ENCODE peak calls at places on chromosomes 2 and 18, in four cellular contexts. F is HepG2, L is SK-N-SH, J is HCT116. E is an unnamed sample.

GRCh38 chr18:44545359-44545985 is 135.2 kb upstream of the SETBP1 start:
- DNase-seq in F (no peak), L (no peak), J (no peak), E (no peak)

GRCh38 chr18:75053028-75053624 is 155.8 kb downstream of the PTGR3 start:
- DNase-seq in F (no peak), L (no peak), J (no peak), E (no peak)

GRCh38 chr18:59272221-59272888 is 899 bp downstream of the RAX start:
- DNase-seq in F (no peak), L (peak; percentile 32), J (no peak), E (no peak)

GRCh38 chr2:219184116-219184515 is 6.0 kb downstream of the RETREG2 start:
- DNase-seq in F (no peak), L (no peak), J (no peak), E (no peak)

GRCh38 chr2:187689372-187689771 is 135.1 kb upstream of the TFPI start:
- DNase-seq in F (no peak), L (no peak), J (no peak), E (no peak)

GRCh38 chr2:64085936-64086335 is 58.3 kb downstream of the PELI1 start:
- DNase-seq in F (no peak), L (no peak), J (no peak), E (no peak)

GRCh38 chr2:6977095-6977777 is 60.0 kb downstream of the RNF144A start:
- DNase-seq in F (no peak), L (no peak), J (no peak), E (no peak)

GRCh38 chr2:237677951-237678481 is 50.6 kb downstream of the LRRFIP1 start:
- DNase-seq in F (peak; percentile 81), L (no peak), J (no peak), E (no peak)

GRCh38 chr2:219661197-219661954 is 33.9 kb downstream of the SLC4A3 start:
- DNase-seq in F (peak; percentile 24), L (no peak), J (peak; percentile 35), E (peak; percentile 77)

GRCh38 chr2:241356871-241357260 is 781 bp downstream of the FARP2 start:
- DNase-seq in F (no peak), L (no peak), J (no peak), E (no peak)

GRCh38 chr18:74714796-74715195 is 117.1 kb downstream of the ZNF407 start:
- DNase-seq in F (no peak), L (no peak), J (no peak), E (no peak)

GRCh38 chr2:241891988-241892298 is 22.4 kb downstream of the RTP5 start:
- DNase-seq in F (no peak), L (no peak), J (no peak), E (no peak)

GRCh38 chr18:8948471-8949149 is 153.9 kb upstream of the NDUFV2 start:
- DNase-seq in F (no peak), L (no peak), J (no peak), E (no peak)

GRCh38 chr2:109242654-109243331 is 113.8 kb downstream of the SH3RF3 start:
- DNase-seq in F (no peak), L (no peak), J (no peak), E (no peak)

GRCh38 chr2:62577994-62578836 is 72.2 kb upstream of the TMEM17 start:
- DNase-seq in F (peak; percentile 96), L (no peak), J (peak; percentile 99), E (no peak)

GRCh38 chr18:79458131-79458838 is 62.6 kb downstream of the NFATC1 start:
- DNase-seq in F (peak; percentile 43), L (no peak), J (peak; percentile 48), E (no peak)

GRCh38 chr2:152012697-152013096 is 86.1 kb downstream of the CACNB4 start:
- DNase-seq in F (no peak), L (no peak), J (no peak), E (no peak)

GRCh38 chr18:61892683-61893303 is at the start of gene RNF152:
- DNase-seq in F (no peak), L (peak; percentile 75), J (no peak), E (no peak)

GRCh38 chr18:3947383-3947782 is 497.4 kb downstream of the TGIF1 start:
- DNase-seq in F (no peak), L (no peak), J (no peak), E (no peak)

GRCh38 chr2:216017365-216017764 is 4.0 kb upstream of the MREG start:
- DNase-seq in F (no peak), L (peak; percentile 63), J (no peak), E (no peak)

GRCh38 chr2:14448340-14448739 is 184.2 kb upstream of the LRATD1 start:
- DNase-seq in F (no peak), L (no peak), J (no peak), E (no peak)

GRCh38 chr2:14451312-14451711 is 181.2 kb upstream of the LRATD1 start:
- DNase-seq in F (no peak), L (no peak), J (no peak), E (no peak)

GRCh38 chr2:14459927-14460326 is 172.6 kb upstream of the LRATD1 start:
- DNase-seq in F (no peak), L (no peak), J (no peak), E (no peak)

GRCh38 chr2:14454102-14454676 is 178.3 kb upstream of the LRATD1 start:
- DNase-seq in F (no peak), L (no peak), J (no peak), E (no peak)
- TF ChIP-seq ELF1 in F (no peak), L (no peak), J (no peak), E (no peak)

GRCh38 chr2:162967137-162967536 is 128.6 kb upstream of the KCNH7 start:
- DNase-seq in F (no peak), L (peak; percentile 22), J (no peak), E (no peak)
- TF ChIP-seq ELF1 in F (no peak), L (no peak), J (no peak), E (no peak)

GRCh38 chr2:223051580-223052375 is at the start of gene KCNE4:
- DNase-seq in F (no peak), L (no peak), J (no peak), E (no peak)

GRCh38 chr2:223055140-223055539 is 3.1 kb downstream of the KCNE4 start:
- DNase-seq in F (no peak), L (no peak), J (no peak), E (no peak)

GRCh38 chr2:223052710-223053261 is 796 bp downstream of the KCNE4 start:
- DNase-seq in F (no peak), L (no peak), J (no peak), E (no peak)

GRCh38 chr2:223054193-223054781 is 2.3 kb downstream of the KCNE4 start:
- DNase-seq in F (no peak), L (no peak), J (no peak), E (no peak)

DNA sequence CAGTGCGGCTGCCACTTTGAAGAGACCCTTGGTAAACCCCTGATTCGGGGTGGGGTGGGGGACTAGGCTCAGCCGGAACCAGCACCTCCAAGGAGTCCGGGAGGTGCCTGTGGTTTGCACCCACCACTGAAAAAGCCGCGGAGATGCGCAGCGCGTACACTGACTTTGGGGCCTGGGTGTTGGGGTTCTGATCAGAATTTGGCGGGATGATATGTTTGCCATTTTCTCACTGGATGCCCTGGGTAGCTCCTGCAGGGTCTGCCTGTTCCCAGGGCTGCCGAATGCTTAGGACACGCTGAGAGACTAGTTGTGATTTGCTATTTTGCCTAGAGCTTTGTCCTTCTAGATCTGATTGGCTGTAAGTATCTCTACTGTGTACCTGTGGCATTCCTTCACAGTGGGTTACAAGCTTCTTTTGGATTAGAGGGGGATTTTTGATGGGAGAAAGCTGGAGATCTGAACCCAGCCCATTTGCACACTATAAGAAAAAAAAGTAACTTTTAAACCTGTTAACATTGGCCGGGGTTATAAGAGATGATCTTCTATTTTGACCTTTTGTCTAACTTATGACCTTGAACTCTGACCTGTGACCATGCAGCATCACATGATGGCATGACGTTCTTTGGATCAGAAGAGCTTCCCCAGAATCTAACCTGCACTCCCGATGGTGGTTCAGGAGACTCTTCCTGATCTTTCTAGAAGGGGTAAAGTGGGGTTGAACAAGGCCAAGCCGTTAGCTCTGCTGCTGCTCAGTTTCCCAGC is 1.6 kb downstream of the KCNE4 start:
- DNase-seq in F (no peak), L (no peak), J (no peak), E (no peak)
- TF ChIP-seq ELF1 in F (no peak), L (no peak), J (no peak), E (no peak)

DNA sequence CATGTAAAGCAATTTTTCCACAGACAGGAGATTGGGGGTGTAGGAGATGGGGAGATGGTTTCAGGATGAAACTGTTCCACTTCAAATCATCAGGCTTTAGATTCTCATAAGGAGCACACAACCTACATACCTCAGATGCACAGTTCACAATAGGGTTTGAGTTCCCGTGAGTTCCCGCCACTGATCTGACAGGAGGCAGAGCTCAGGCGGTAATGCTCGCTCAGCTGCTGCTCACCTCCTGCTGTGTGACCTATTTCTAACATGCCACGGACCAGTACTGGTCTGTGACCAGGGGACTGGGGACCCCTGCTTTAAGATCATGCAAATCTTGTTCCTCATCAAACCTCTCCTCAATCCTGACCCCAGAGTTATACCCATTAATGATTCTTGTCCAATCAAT is 70.1 kb downstream of the RPE start:
- DNase-seq in F (no peak), L (no peak), J (no peak), E (no peak)
- TF ChIP-seq ELF1 in F (no peak), L (no peak), J (no peak), E (no peak)

DNA sequence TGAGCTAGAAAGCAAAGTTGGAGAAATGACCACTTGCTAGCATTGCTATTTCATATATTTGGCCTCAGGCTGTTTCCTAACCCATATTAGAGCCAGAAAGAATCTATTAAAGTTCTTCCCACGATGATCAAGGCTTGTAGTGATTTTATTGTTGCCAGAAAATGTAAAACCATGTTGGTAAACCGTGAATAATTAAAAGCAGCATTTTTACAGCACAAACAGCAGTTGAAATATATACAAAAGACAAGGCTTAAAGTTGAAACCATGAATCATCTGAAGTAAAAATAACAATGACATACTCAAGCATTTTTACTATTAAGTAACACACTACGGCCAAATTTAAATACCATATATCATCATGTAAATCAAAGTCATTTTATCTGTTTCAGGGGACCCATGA is 27.7 kb upstream of the DSC3 start:
- DNase-seq in F (no peak), L (no peak), J (no peak), E (no peak)
- TF ChIP-seq ELF1 in F (no peak), L (no peak), J (no peak), E (no peak)

GRCh38 chr2:191686079-191686478 is 8.1 kb downstream of the NABP1 start:
- DNase-seq in F (no peak), L (no peak), J (no peak), E (no peak)

GRCh38 chr2:191679818-191680600 is 2.1 kb downstream of the NABP1 start:
- DNase-seq in F (no peak), L (no peak), J (peak; percentile 66), E (no peak)

GRCh38 chr2:191680639-191681038 is 2.7 kb downstream of the NABP1 start:
- DNase-seq in F (no peak), L (no peak), J (no peak), E (no peak)

GRCh38 chr2:191678437-191679110 is 638 bp downstream of the NABP1 start:
- DNase-seq in F (peak; percentile 36), L (peak; percentile 69), J (no peak), E (peak; percentile 75)

GRCh38 chr2:191682148-191682547 is 4.2 kb downstream of the NABP1 start:
- DNase-seq in F (no peak), L (no peak), J (no peak), E (no peak)
- TF ChIP-seq ELF1 in F (no peak), L (no peak), J (no peak), E (no peak)

GRCh38 chr2:171469176-171469575 is 35.1 kb downstream of the DCAF17 start:
- DNase-seq in F (no peak), L (no peak), J (no peak), E (no peak)
- TF ChIP-seq ELF1 in F (no peak), L (no peak), J (no peak), E (no peak)

GRCh38 chr2:85994421-85994777 is 105.6 kb upstream of the ST3GAL5 start:
- DNase-seq in F (no peak), L (no peak), J (no peak), E (no peak)
- TF ChIP-seq ELF1 in F (no peak), L (no peak), J (no peak), E (no peak)